ENCODE peak calls at places on chromosomes 1 and 21, in six cellular contexts. E, T, B, Q, N and I are unnamed samples.
A peak's percentile ranks its signal among the peaks of the same experiment; 100 is the strongest.

GRCh38 chr1:208047975-208048374 is 137.1 kb upstream of the CD34 start:
- DNase-seq in B (no peak), T (no peak), N (peak; percentile 68), E (no peak), Q (no peak), I (no peak)

GRCh38 chr1:91872560-91873081 is 13.3 kb downstream of the TGFBR3 start:
- DNase-seq in T (no peak), Q (peak; percentile 84), B (no peak), N (no peak), E (no peak), I (peak; percentile 8)

GRCh38 chr21:14319805-14320204 is 63.1 kb downstream of the HSPA13 start:
- DNase-seq in Q (no peak), T (no peak), E (no peak), B (no peak), N (no peak), I (no peak)

GRCh38 chr1:14115976-14116375 is 416.0 kb downstream of the PRDM2 start:
- DNase-seq in Q (no peak), B (no peak), N (no peak), E (no peak), T (no peak), I (no peak)

GRCh38 chr1:44826375-44827196 is 16.5 kb downstream of the PTCH2 start:
- DNase-seq in Q (no peak), B (no peak), T (no peak), N (peak; percentile 67), E (peak; percentile 77), I (no peak)

GRCh38 chr1:169697769-169698168 is 13.7 kb downstream of the SELL start:
- DNase-seq in E (no peak), T (no peak), Q (no peak), N (no peak), B (no peak), I (no peak)

GRCh38 chr1:222043444-222044292 is 301.8 kb upstream of the DUSP10 start:
- DNase-seq in E (peak; percentile 26), T (no peak), B (no peak), Q (no peak), N (no peak), I (no peak)

GRCh38 chr1:26278303-26278702 is 1.6 kb upstream of the SH3BGRL3 start:
- DNase-seq in E (no peak), B (no peak), T (peak; percentile 56), N (peak; percentile 44), Q (no peak), I (no peak)

GRCh38 chr1:202189919-202190715 is 3.5 kb upstream of the LGR6 start:
- DNase-seq in N (no peak), B (no peak), Q (no peak), E (no peak), T (no peak), I (no peak)

GRCh38 chr1:54884768-54885167 is 2.2 kb downstream of the DHCR24 start:
- DNase-seq in N (no peak), E (no peak), B (no peak), T (no peak), Q (no peak), I (no peak)

GRCh38 chr1:118564961-118565360 is 379.9 kb upstream of the SPAG17 start:
- DNase-seq in E (no peak), N (no peak), T (no peak), B (no peak), Q (no peak), I (no peak)

GRCh38 chr1:84433253-84434080 is 35.2 kb downstream of the DNASE2B start:
- DNase-seq in T (no peak), N (peak; percentile 14), E (peak; percentile 53), Q (peak; percentile 72), B (peak; percentile 87), I (peak; percentile 71)

GRCh38 chr1:189899686-189900495 is 577.8 kb downstream of the BRINP3 start:
- DNase-seq in N (no peak), Q (no peak), B (no peak), E (no peak), T (no peak), I (no peak)

GRCh38 chr1:3393024-3393986 is 61.2 kb upstream of the ARHGEF16 start:
- DNase-seq in T (no peak), E (peak; percentile 65), B (no peak), N (no peak), Q (no peak), I (no peak)

GRCh38 chr1:37238376-37239224 is 204.3 kb upstream of the GRIK3 start:
- DNase-seq in E (no peak), N (no peak), B (no peak), T (no peak), Q (no peak), I (no peak)

GRCh38 chr1:76786232-76786631 is 81.0 kb upstream of the ST6GALNAC5 start:
- DNase-seq in Q (no peak), N (no peak), B (no peak), E (no peak), T (no peak), I (no peak)

GRCh38 chr21:41848971-41849580 is 30.1 kb downstream of the PRDM15 start:
- DNase-seq in T (no peak), E (no peak), N (no peak), B (no peak), Q (no peak), I (no peak)

GRCh38 chr1:234570741-234571140 is 39.2 kb downstream of the IRF2BP2 start:
- DNase-seq in E (no peak), B (no peak), N (no peak), T (no peak), Q (no peak), I (no peak)

GRCh38 chr21:36478207-36478701 is 1.7 kb downstream of the CLDN14 start:
- DNase-seq in E (no peak), B (no peak), T (no peak), Q (no peak), N (no peak), I (no peak)

GRCh38 chr1:160739098-160739511 is at the start of gene SLAMF7:
- DNase-seq in E (peak; percentile 6), Q (no peak), N (no peak), T (no peak), B (no peak), I (no peak)

GRCh38 chr1:19219451-19219850 is 9.4 kb upstream of the UBR4 start:
- DNase-seq in E (no peak), B (no peak), Q (no peak), N (no peak), T (no peak), I (no peak)

GRCh38 chr1:234865171-234866006 is 255.4 kb upstream of the IRF2BP2 start:
- DNase-seq in T (no peak), B (no peak), E (no peak), N (no peak), Q (no peak), I (no peak)

GRCh38 chr1:34262921-34263320 is 86.2 kb downstream of the C1orf94 start:
- DNase-seq in B (no peak), E (no peak), N (no peak), Q (no peak), T (no peak), I (no peak)

GRCh38 chr1:53369034-53369750 is 41.3 kb upstream of the LRP8 start:
- DNase-seq in T (no peak), N (no peak), E (no peak), B (no peak), Q (no peak), I (no peak)

GRCh38 chr1:162612606-162613400 is 19.5 kb upstream of the DDR2 start:
- DNase-seq in E (no peak), Q (no peak), B (no peak), T (no peak), N (peak; percentile 59), I (no peak)

GRCh38 chr1:59132353-59132752 is 164.5 kb upstream of the FGGY start:
- DNase-seq in E (no peak), Q (no peak), B (no peak), N (no peak), T (no peak), I (no peak)

GRCh38 chr1:156194300-156194652 is 372 bp downstream of the SLC25A44 start:
- DNase-seq in N (no peak), B (no peak), Q (no peak), E (no peak), T (no peak), I (no peak)

GRCh38 chr1:17230671-17231310 is 18.1 kb upstream of the PADI3 start:
- DNase-seq in B (no peak), N (no peak), Q (no peak), T (no peak), E (no peak), I (no peak)

GRCh38 chr1:117825414-117825813 is 104.0 kb downstream of the GDAP2 start:
- DNase-seq in T (no peak), Q (no peak), B (no peak), E (no peak), N (peak; percentile 49), I (no peak)

DNA sequence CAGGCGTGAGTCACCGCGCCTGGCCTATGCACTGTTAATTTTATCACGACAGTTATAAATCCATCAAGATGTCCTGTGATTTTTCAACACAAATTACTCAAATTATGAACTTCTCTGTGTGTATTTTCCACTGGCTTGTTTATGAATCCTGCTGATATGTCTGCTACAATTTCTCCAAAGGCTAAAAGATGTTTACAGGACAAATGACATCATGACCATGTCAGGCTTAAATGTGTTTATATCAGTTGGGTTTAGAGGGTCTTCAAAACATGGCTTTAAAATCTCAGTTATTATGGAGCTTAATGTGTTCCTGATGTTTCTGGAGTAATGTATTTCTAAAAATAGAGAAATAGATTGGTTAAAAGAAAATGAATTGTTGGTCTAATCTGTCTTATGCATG is 44.0 kb upstream of the ERG start:
- DNase-seq in T (no peak), B (no peak), E (no peak), N (no peak), Q (no peak), I (no peak)
- H3K4me1 ChIP-seq in T (no peaks in the 10 kb centered on the region), B (no peaks in the 10 kb centered on the region), E (no peaks in the 10 kb centered on the region), N (no peaks in the 10 kb centered on the region), Q (no peaks in the 10 kb centered on the region), I (no peaks in the 10 kb centered on the region)

GRCh38 chr1:184404727-184405027 is 17.8 kb downstream of the C1orf21 start:
- DNase-seq in N (no peak), B (no peak), Q (no peak), E (no peak), T (no peak), I (no peak)

GRCh38 chr1:184403961-184404726 is 17.3 kb downstream of the C1orf21 start:
- DNase-seq in Q (no peak), T (no peak), B (no peak), E (no peak), N (no peak), I (no peak)

GRCh38 chr1:184406454-184406853 is 19.6 kb downstream of the C1orf21 start:
- DNase-seq in N (no peak), T (no peak), B (no peak), E (no peak), Q (no peak), I (no peak)

GRCh38 chr1:184405094-184405493 is 18.3 kb downstream of the C1orf21 start:
- DNase-seq in T (no peak), Q (no peak), E (no peak), B (no peak), N (no peak), I (no peak)

GRCh38 chr1:184405743-184406142 is 18.9 kb downstream of the C1orf21 start:
- DNase-seq in Q (no peak), N (no peak), T (no peak), E (no peak), B (no peak), I (no peak)
- H3K27ac ChIP-seq in Q (no peak overlapping the region), N (peak overlapping the region; percentile 24), T (no peak overlapping the region), E (no peak overlapping the region), B (no peak overlapping the region), I (no peak overlapping the region)

GRCh38 chr21:28832013-28832714 is 160.5 kb downstream of the LTN1 start:
- DNase-seq in Q (peak; percentile 41), N (no peak), E (no peak), T (no peak), B (no peak), I (peak; percentile 52)
- H3K4me3 ChIP-seq in Q (no peak overlapping the region), N (no peak overlapping the region), E (no peak overlapping the region), T (no peak overlapping the region), B (no peak overlapping the region), I (peak overlapping the region; percentile 21)

GRCh38 chr1:236010443-236010842 is 54.4 kb downstream of the NID1 start:
- DNase-seq in B (no peak), Q (no peak), N (no peak), T (no peak), E (no peak), I (no peak)
- H3K4me1 ChIP-seq in B (no peaks in the 10 kb centered on the region), Q (no peaks in the 10 kb centered on the region), N (no peaks in the 10 kb centered on the region), T (no peaks in the 10 kb centered on the region), E (no peaks in the 10 kb centered on the region), I (no peaks in the 10 kb centered on the region)